ENCODE peak calls at places on chromosome 13, in six cellular contexts. G is mucosa of descending colon; Y is SK-N-SH; O is IMR-90; V is WTC11; H is activated CD4-positive, alpha-beta T cell treated with anti-CD3 and anti-CD28 coated beads, Interleukin-2, amount 50 U/mL, for 24 hours. N is an unnamed sample.

GRCh38 chr13:20142019-20142926 is 18.6 kb downstream of the GJA3 start:
- DNase-seq in V (peak; percentile 36), G (no peak), O (no peak), H (no peak), Y (peak; percentile 48), N (no peak)

GRCh38 chr13:70668293-70668692 is 560.0 kb upstream of the KLHL1 start:
- DNase-seq in G (no peak), Y (no peak), V (peak; percentile 15), H (no peak), O (no peak), N (peak; percentile 1)

GRCh38 chr13:19658192-19658591 is 24.7 kb downstream of the MPHOSPH8 start:
- DNase-seq in O (no peak), Y (peak; percentile 70), H (no peak), V (no peak), G (no peak), N (no peak)

GRCh38 chr13:46321494-46322225 is 65.4 kb downstream of the RUBCNL start:
- DNase-seq in G (peak; percentile 49), H (peak; percentile 50), O (peak; percentile 44), Y (peak; percentile 52), V (peak; percentile 55), N (peak; percentile 40)

GRCh38 chr13:112768795-112769411 is 79.1 kb downstream of the ATP11A start:
- DNase-seq in H (no peak), Y (no peak), G (no peak), O (no peak), V (no peak), N (no peak)

GRCh38 chr13:20721454-20722357 is 18.2 kb downstream of the IL17D start:
- DNase-seq in G (peak; percentile 46), V (peak; percentile 62), Y (peak; percentile 67), O (peak; percentile 79), H (no peak), N (peak; percentile 47)

GRCh38 chr13:93368705-93369104 is 142.1 kb downstream of the GPC6 start:
- DNase-seq in O (no peak), H (no peak), V (no peak), Y (no peak), G (no peak), N (no peak)

GRCh38 chr13:50527612-50528509 is 315.6 kb downstream of the DLEU7 start:
- DNase-seq in O (no peak), H (no peak), V (no peak), G (no peak), Y (no peak), N (no peak)

GRCh38 chr13:40172149-40172591 is 494.3 kb downstream of the FOXO1 start:
- DNase-seq in Y (no peak), H (no peak), G (peak; percentile 27), V (peak; percentile 63), O (no peak), N (no peak)

GRCh38 chr13:28100149-28101121 is at the start of gene FLT3:
- DNase-seq in V (peak; percentile 73), Y (peak; percentile 59), G (peak; percentile 35), H (no peak), O (peak; percentile 38), N (peak; percentile 7)

GRCh38 chr13:29507356-29507755 is 88.1 kb downstream of the SLC7A1 start:
- DNase-seq in V (no peak), G (no peak), Y (no peak), H (no peak), O (no peak), N (no peak)